ENCODE peak calls at places on chromosomes 2 and 18, in six cellular contexts. One of them, this sample, is unnamed.

GRCh38 chr2:170324640-170325046 is 146.7 kb downstream of the MYO3B start:
- DNase-seq in heart right ventricle: peak; percentile 5
- DNase-seq in A673: peak; percentile 74
- DNase-seq in tibial artery: no peak
- DNase-seq in left lung: no peak
- DNase-seq in CD8-positive, alpha-beta memory T cell: no peak
- DNase-seq in this sample: no peak

GRCh38 chr2:238339814-238340213 is 19.5 kb downstream of the TRAF3IP1 start:
- DNase-seq in heart right ventricle: no peak
- DNase-seq in A673: no peak
- DNase-seq in tibial artery: no peak
- DNase-seq in left lung: no peak
- DNase-seq in CD8-positive, alpha-beta memory T cell: no peak
- DNase-seq in this sample: no peak

GRCh38 chr2:202716953-202717597 is 82.3 kb downstream of the FAM117B start:
- DNase-seq in heart right ventricle: no peak
- DNase-seq in A673: no peak
- DNase-seq in tibial artery: no peak
- DNase-seq in left lung: no peak
- DNase-seq in CD8-positive, alpha-beta memory T cell: no peak
- DNase-seq in this sample: no peak

GRCh38 chr2:33229646-33230045 is 246.8 kb upstream of the RASGRP3 start:
- DNase-seq in heart right ventricle: no peak
- DNase-seq in A673: no peak
- DNase-seq in tibial artery: no peak
- DNase-seq in left lung: no peak
- DNase-seq in CD8-positive, alpha-beta memory T cell: no peak
- DNase-seq in this sample: no peak

GRCh38 chr2:228723599-228723998 is 542.1 kb upstream of the SPHKAP start:
- DNase-seq in heart right ventricle: no peak
- DNase-seq in A673: no peak
- DNase-seq in tibial artery: no peak
- DNase-seq in left lung: no peak
- DNase-seq in CD8-positive, alpha-beta memory T cell: no peak
- DNase-seq in this sample: no peak

GRCh38 chr2:104846955-104847820 is 6.7 kb upstream of the POU3F3 start:
- DNase-seq in heart right ventricle: no peak
- DNase-seq in A673: no peak
- DNase-seq in tibial artery: no peak
- DNase-seq in left lung: no peak
- DNase-seq in CD8-positive, alpha-beta memory T cell: no peak
- DNase-seq in this sample: no peak

GRCh38 chr2:236209535-236209934 is 41.3 kb upstream of the GBX2 start:
- DNase-seq in heart right ventricle: no peak
- DNase-seq in A673: no peak
- DNase-seq in tibial artery: peak; percentile 3
- DNase-seq in left lung: no peak
- DNase-seq in CD8-positive, alpha-beta memory T cell: no peak
- DNase-seq in this sample: no peak

GRCh38 chr2:20300656-20301055 is 50.0 kb downstream of the PUM2 start:
- DNase-seq in heart right ventricle: no peak
- DNase-seq in A673: no peak
- DNase-seq in tibial artery: no peak
- DNase-seq in left lung: no peak
- DNase-seq in CD8-positive, alpha-beta memory T cell: no peak
- DNase-seq in this sample: no peak

GRCh38 chr2:74206180-74206688 is 7.8 kb downstream of the MTHFD2 start:
- DNase-seq in heart right ventricle: no peak
- DNase-seq in A673: no peak
- DNase-seq in tibial artery: no peak
- DNase-seq in left lung: no peak
- DNase-seq in CD8-positive, alpha-beta memory T cell: no peak
- DNase-seq in this sample: no peak

GRCh38 chr2:232634319-232635150 is 1.1 kb downstream of the EFHD1 start:
- DNase-seq in heart right ventricle: peak; percentile 24
- DNase-seq in A673: no peak
- DNase-seq in tibial artery: peak; percentile 82
- DNase-seq in left lung: no peak
- DNase-seq in CD8-positive, alpha-beta memory T cell: no peak
- DNase-seq in this sample: peak; percentile 34

GRCh38 chr2:134683561-134684112 is 35.2 kb downstream of the TMEM163 start:
- DNase-seq in heart right ventricle: no peak
- DNase-seq in A673: no peak
- DNase-seq in tibial artery: no peak
- DNase-seq in left lung: no peak
- DNase-seq in CD8-positive, alpha-beta memory T cell: no peak
- DNase-seq in this sample: no peak

GRCh38 chr18:21000667-21001066 is 110.9 kb downstream of the ROCK1 start:
- DNase-seq in heart right ventricle: no peak
- DNase-seq in A673: no peak
- DNase-seq in tibial artery: no peak
- DNase-seq in left lung: no peak
- DNase-seq in CD8-positive, alpha-beta memory T cell: no peak
- DNase-seq in this sample: no peak

GRCh38 chr2:138101718-138102117 is 137.4 kb downstream of the HNMT start:
- DNase-seq in heart right ventricle: no peak
- DNase-seq in A673: no peak
- DNase-seq in tibial artery: no peak
- DNase-seq in left lung: no peak
- DNase-seq in CD8-positive, alpha-beta memory T cell: no peak
- DNase-seq in this sample: no peak

GRCh38 chr2:17649026-17649425 is 104.6 kb downstream of the SMC6 start:
- DNase-seq in heart right ventricle: no peak
- DNase-seq in A673: no peak
- DNase-seq in tibial artery: no peak
- DNase-seq in left lung: no peak
- DNase-seq in CD8-positive, alpha-beta memory T cell: no peak
- DNase-seq in this sample: no peak

GRCh38 chr2:167489307-167489706 is 601.0 kb downstream of the XIRP2 start:
- DNase-seq in heart right ventricle: no peak
- DNase-seq in A673: no peak
- DNase-seq in tibial artery: no peak
- DNase-seq in left lung: no peak
- DNase-seq in CD8-positive, alpha-beta memory T cell: no peak
- DNase-seq in this sample: no peak

GRCh38 chr2:173451137-173451536 is 96.5 kb downstream of the CDCA7 start:
- DNase-seq in heart right ventricle: no peak
- DNase-seq in A673: no peak
- DNase-seq in tibial artery: no peak
- DNase-seq in left lung: no peak
- DNase-seq in CD8-positive, alpha-beta memory T cell: no peak
- DNase-seq in this sample: no peak

GRCh38 chr2:72143441-72144356 is 4.0 kb downstream of the CYP26B1 start:
- DNase-seq in heart right ventricle: no peak
- DNase-seq in A673: no peak
- DNase-seq in tibial artery: peak; percentile 70
- DNase-seq in left lung: peak; percentile 32
- DNase-seq in CD8-positive, alpha-beta memory T cell: peak; percentile 30
- DNase-seq in this sample: peak; percentile 22

GRCh38 chr2:29747786-29748470 is 173.5 kb downstream of the ALK start:
- DNase-seq in heart right ventricle: no peak
- DNase-seq in A673: peak; percentile 90
- DNase-seq in tibial artery: no peak
- DNase-seq in left lung: peak; percentile 36
- DNase-seq in CD8-positive, alpha-beta memory T cell: no peak
- DNase-seq in this sample: no peak

GRCh38 chr2:206095925-206096324 is 10.0 kb upstream of the INO80D start:
- DNase-seq in heart right ventricle: no peak
- DNase-seq in A673: no peak
- DNase-seq in tibial artery: no peak
- DNase-seq in left lung: no peak
- DNase-seq in CD8-positive, alpha-beta memory T cell: no peak
- DNase-seq in this sample: no peak

GRCh38 chr2:85433511-85434089 is 15.1 kb downstream of the SH2D6 start:
- DNase-seq in heart right ventricle: peak; percentile 84
- DNase-seq in A673: no peak
- DNase-seq in tibial artery: peak; percentile 92
- DNase-seq in left lung: peak; percentile 75
- DNase-seq in CD8-positive, alpha-beta memory T cell: no peak
- DNase-seq in this sample: peak; percentile 82

GRCh38 chr18:63997041-63997440 is 27.2 kb downstream of the SERPINB8 start:
- DNase-seq in heart right ventricle: no peak
- DNase-seq in A673: no peak
- DNase-seq in tibial artery: no peak
- DNase-seq in left lung: no peak
- DNase-seq in CD8-positive, alpha-beta memory T cell: no peak
- DNase-seq in this sample: no peak

GRCh38 chr2:107790837-107791236 is 35.9 kb upstream of the RGPD4 start:
- DNase-seq in heart right ventricle: no peak
- DNase-seq in A673: no peak
- DNase-seq in tibial artery: no peak
- DNase-seq in left lung: no peak
- DNase-seq in CD8-positive, alpha-beta memory T cell: no peak
- DNase-seq in this sample: no peak

GRCh38 chr18:22591231-22591630 is 173.5 kb upstream of the CTAGE1 start:
- DNase-seq in heart right ventricle: no peak
- DNase-seq in A673: no peak
- DNase-seq in tibial artery: no peak
- DNase-seq in left lung: no peak
- DNase-seq in CD8-positive, alpha-beta memory T cell: no peak
- DNase-seq in this sample: no peak

GRCh38 chr18:9944805-9945204 is 31.0 kb downstream of the VAPA start:
- DNase-seq in heart right ventricle: no peak
- DNase-seq in A673: no peak
- DNase-seq in tibial artery: no peak
- DNase-seq in left lung: no peak
- DNase-seq in CD8-positive, alpha-beta memory T cell: no peak
- DNase-seq in this sample: no peak

GRCh38 chr18:54329787-54330186 is 27.9 kb downstream of the STARD6 start:
- DNase-seq in heart right ventricle: no peak
- DNase-seq in A673: no peak
- DNase-seq in tibial artery: no peak
- DNase-seq in left lung: no peak
- DNase-seq in CD8-positive, alpha-beta memory T cell: no peak
- DNase-seq in this sample: no peak

GRCh38 chr18:79553154-79553553 is 126.4 kb upstream of the CTDP1 start:
- DNase-seq in heart right ventricle: no peak
- DNase-seq in A673: no peak
- DNase-seq in tibial artery: peak; percentile 47
- DNase-seq in left lung: peak; percentile 25
- DNase-seq in CD8-positive, alpha-beta memory T cell: no peak
- DNase-seq in this sample: no peak

GRCh38 chr2:133885847-133886246 is 317.6 kb upstream of the NCKAP5 start:
- DNase-seq in heart right ventricle: no peak
- DNase-seq in A673: no peak
- DNase-seq in tibial artery: no peak
- DNase-seq in left lung: no peak
- DNase-seq in CD8-positive, alpha-beta memory T cell: no peak
- DNase-seq in this sample: no peak

GRCh38 chr2:27174638-27175037 is 25.8 kb downstream of the TCF23 start:
- DNase-seq in heart right ventricle: no peak
- DNase-seq in A673: no peak
- DNase-seq in tibial artery: no peak
- DNase-seq in left lung: no peak
- DNase-seq in CD8-positive, alpha-beta memory T cell: no peak
- DNase-seq in this sample: no peak

DNA sequence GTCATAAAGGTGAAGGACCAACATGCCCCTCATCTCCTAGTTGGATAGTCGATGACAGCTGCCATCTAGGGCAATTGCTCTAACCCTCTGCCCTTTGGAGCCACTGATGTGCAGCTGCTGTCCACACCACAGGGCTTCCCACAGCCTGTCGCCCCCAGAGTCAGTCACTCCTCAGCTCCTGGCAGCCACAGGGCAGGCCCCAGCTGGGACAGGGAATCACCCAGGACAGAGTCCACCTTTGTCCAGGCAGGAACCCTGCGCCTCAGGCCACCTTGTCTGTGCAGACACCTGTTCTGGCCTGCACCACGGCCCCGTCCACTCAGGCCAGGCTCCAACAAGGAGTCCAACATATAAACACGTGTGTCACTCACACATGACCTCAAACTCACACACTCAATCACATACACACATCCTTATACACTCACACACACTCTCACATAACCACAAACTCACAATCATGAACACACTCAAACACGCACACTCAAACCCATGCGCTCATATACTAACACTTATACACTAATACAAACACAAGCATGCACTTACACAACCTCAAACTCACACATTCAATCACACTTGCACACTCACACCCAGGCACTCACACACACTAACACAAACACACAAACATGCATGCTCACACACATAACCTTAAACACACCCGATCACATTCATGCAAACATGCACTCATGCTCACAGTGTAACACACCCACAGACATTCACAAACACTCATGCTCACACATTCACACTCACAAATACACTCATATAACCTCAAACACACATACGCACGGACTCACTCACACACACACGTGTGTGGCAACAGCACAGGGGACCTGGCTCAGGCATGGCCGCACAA is 29.7 kb downstream of the HDAC4 start:
- DNase-seq in heart right ventricle: no peak
- DNase-seq in A673: no peak
- DNase-seq in tibial artery: no peak
- DNase-seq in left lung: no peak
- DNase-seq in CD8-positive, alpha-beta memory T cell: peak; percentile 41
- DNase-seq in this sample: peak; percentile 42
- H3K27ac ChIP-seq in heart right ventricle: no peak overlapping the region
- H3K27ac ChIP-seq in A673: no peak overlapping the region
- H3K27ac ChIP-seq in tibial artery: no peak overlapping the region
- H3K27ac ChIP-seq in left lung: no peak overlapping the region
- H3K27ac ChIP-seq in CD8-positive, alpha-beta memory T cell: no peak overlapping the region
- H3K27ac ChIP-seq in this sample: no peak overlapping the region

GRCh38 chr18:76462326-76462694 is 32.7 kb downstream of the ZNF516 start:
- DNase-seq in heart right ventricle: no peak
- DNase-seq in A673: no peak
- DNase-seq in tibial artery: no peak
- DNase-seq in left lung: no peak
- DNase-seq in CD8-positive, alpha-beta memory T cell: no peak
- DNase-seq in this sample: no peak
- H3K4me1 ChIP-seq in heart right ventricle: peaks cover 3% of the 10 kb centered on the region
- H3K4me1 ChIP-seq in A673: peaks cover 5% of the 10 kb centered on the region
- H3K4me1 ChIP-seq in tibial artery: peaks cover 17% of the 10 kb centered on the region
- H3K4me1 ChIP-seq in left lung: peaks cover 37% of the 10 kb centered on the region
- H3K4me1 ChIP-seq in CD8-positive, alpha-beta memory T cell: peaks cover 1% of the 10 kb centered on the region
- H3K4me1 ChIP-seq in this sample: peaks cover 11% of the 10 kb centered on the region

GRCh38 chr18:7619676-7620075 is 52.6 kb downstream of the PTPRM start:
- DNase-seq in heart right ventricle: no peak
- DNase-seq in A673: no peak
- DNase-seq in tibial artery: no peak
- DNase-seq in left lung: no peak
- DNase-seq in CD8-positive, alpha-beta memory T cell: no peak
- DNase-seq in this sample: no peak
- H3K4me3 ChIP-seq in heart right ventricle: peak overlapping the region; percentile 26
- H3K4me3 ChIP-seq in A673: no peak overlapping the region
- H3K4me3 ChIP-seq in tibial artery: peak overlapping the region; percentile 26
- H3K4me3 ChIP-seq in left lung: no peak overlapping the region
- H3K4me3 ChIP-seq in CD8-positive, alpha-beta memory T cell: no peak overlapping the region
- H3K4me3 ChIP-seq in this sample: peak overlapping the region; percentile 39

GRCh38 chr18:36316246-36316645 is 18.7 kb downstream of the FHOD3 start:
- DNase-seq in heart right ventricle: no peak
- DNase-seq in A673: no peak
- DNase-seq in tibial artery: no peak
- DNase-seq in left lung: no peak
- DNase-seq in CD8-positive, alpha-beta memory T cell: no peak
- DNase-seq in this sample: no peak
- H3K27ac ChIP-seq in heart right ventricle: no peak overlapping the region
- H3K27ac ChIP-seq in A673: no peak overlapping the region
- H3K27ac ChIP-seq in tibial artery: no peak overlapping the region
- H3K27ac ChIP-seq in left lung: no peak overlapping the region
- H3K27ac ChIP-seq in CD8-positive, alpha-beta memory T cell: no peak overlapping the region
- H3K27ac ChIP-seq in this sample: peak overlapping the region; percentile 72

GRCh38 chr18:44458777-44459176 is 221.9 kb upstream of the SETBP1 start:
- DNase-seq in heart right ventricle: no peak
- DNase-seq in A673: no peak
- DNase-seq in tibial artery: no peak
- DNase-seq in left lung: no peak
- DNase-seq in CD8-positive, alpha-beta memory T cell: no peak
- DNase-seq in this sample: no peak
- H3K4me1 ChIP-seq in heart right ventricle: no peaks in the 10 kb centered on the region
- H3K4me1 ChIP-seq in A673: no peaks in the 10 kb centered on the region
- H3K4me1 ChIP-seq in tibial artery: no peaks in the 10 kb centered on the region
- H3K4me1 ChIP-seq in left lung: no peaks in the 10 kb centered on the region
- H3K4me1 ChIP-seq in CD8-positive, alpha-beta memory T cell: no peaks in the 10 kb centered on the region
- H3K4me1 ChIP-seq in this sample: no peaks in the 10 kb centered on the region

This sample was measured in heart left ventricle.